ENCODE peak calls at places on chromosomes 5 and 9, in five cellular contexts. H is H9, A is psoas muscle, T is fibroblast of lung, Z is spleen. X is an unnamed sample.

GRCh38 chr5:96004087-96004486 is 42.4 kb upstream of the ELL2 start:
- DNase-seq in H (no peak), A (no peak), T (no peak), Z (no peak), X (no peak)

GRCh38 chr9:79020266-79020665 is 551.5 kb upstream of the TLE4 start:
- DNase-seq in H (no peak), A (no peak), T (no peak), Z (no peak), X (no peak)

GRCh38 chr9:133967024-133967741 is 24.9 kb downstream of the VAV2 start:
- DNase-seq in H (no peak), A (no peak), T (no peak), Z (no peak), X (no peak)

GRCh38 chr9:18707489-18708210 is 233.7 kb downstream of the ADAMTSL1 start:
- DNase-seq in H (no peak), A (no peak), T (no peak), Z (no peak), X (no peak)

GRCh38 chr5:138725153-138725884 is 27.9 kb upstream of the CTNNA1 start:
- DNase-seq in H (peak), A (peak), T (peak), Z (no peak), X (no peak)

GRCh38 chr5:84381501-84382362 is 2.9 kb downstream of the EDIL3 start:
- DNase-seq in H (no peak), A (no peak), T (peak), Z (no peak), X (no peak)

GRCh38 chr5:177496111-177497010 is 1.0 kb downstream of the PDLIM7 start:
- DNase-seq in H (peak), A (peak), T (peak), Z (peak), X (peak)

GRCh38 chr9:136660971-136661540 is 1.7 kb upstream of the EGFL7 start:
- DNase-seq in H (no peak), A (no peak), T (no peak), Z (no peak), X (peak)

GRCh38 chr5:149636861-149637246 is 55.6 kb downstream of the ARHGEF37 start:
- DNase-seq in H (peak), A (no peak), T (peak), Z (no peak), X (peak)

GRCh38 chr5:14681236-14681752 is 16.8 kb downstream of the OTULIN start:
- DNase-seq in H (no peak), A (no peak), T (no peak), Z (no peak), X (no peak)

GRCh38 chr5:35679351-35679750 is 61.7 kb downstream of the SPEF2 start:
- DNase-seq in H (no peak), A (no peak), T (no peak), Z (no peak), X (no peak)

GRCh38 chr9:129436751-129437625 is 183.9 kb downstream of the C9orf50 start:
- DNase-seq in H (no peak), A (peak), T (peak), Z (no peak), X (no peak)

DNA sequence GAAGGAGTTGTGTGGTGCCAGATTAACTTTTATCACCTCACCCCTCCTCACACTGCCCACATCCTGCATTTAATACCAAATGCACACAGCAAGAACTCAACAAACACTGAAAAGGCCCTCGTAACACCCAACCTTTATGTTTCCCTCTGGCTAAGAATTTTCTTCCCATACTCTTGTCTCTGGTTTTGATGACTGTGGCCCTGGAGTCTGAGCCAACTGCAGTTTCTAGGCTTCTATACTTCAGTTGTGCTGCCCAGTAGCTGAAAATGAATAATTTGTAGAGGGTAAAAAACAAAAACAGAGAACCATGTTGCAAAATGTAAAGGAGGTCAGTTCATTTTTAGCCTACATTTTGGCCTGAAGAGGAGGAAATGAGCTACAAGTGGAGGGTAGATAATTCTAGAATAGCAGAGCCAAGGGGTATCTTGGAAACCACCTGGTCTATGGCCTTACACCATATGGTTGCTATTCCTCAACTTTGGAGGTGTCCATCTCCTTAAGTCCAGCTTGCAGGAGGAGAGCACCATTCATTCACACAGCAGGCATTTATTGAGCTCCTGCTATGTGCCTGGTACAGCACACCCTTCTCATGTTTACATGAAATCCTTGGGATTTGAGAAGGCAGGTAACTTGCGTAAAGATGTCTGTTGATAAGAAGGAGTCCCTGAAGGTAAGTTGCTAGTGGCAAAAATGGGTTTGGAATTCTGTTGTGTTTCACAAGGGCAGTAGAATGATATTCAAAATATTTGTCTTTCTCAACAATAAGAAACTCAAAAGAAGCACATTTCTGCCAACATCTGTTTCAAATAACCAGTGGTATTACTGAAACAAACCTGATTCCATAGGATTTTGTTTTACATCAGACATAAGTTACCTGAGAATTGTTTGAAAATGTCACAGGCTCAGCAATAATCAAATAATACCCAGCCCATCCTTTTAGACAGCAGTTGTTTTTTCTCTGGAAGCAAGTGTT is 83.8 kb upstream of the TNFAIP8 start:
- DNase-seq in H (no peak), A (no peak), T (no peak), Z (no peak), X (no peak)
- H3K27ac ChIP-seq in H (no peak), A (no peak), T (no peak), Z (peak), X (no peak)

GRCh38 chr9:21811914-21812313 is 9.5 kb downstream of the MTAP start:
- DNase-seq in H (no peak), A (no peak), T (no peak), Z (no peak), X (no peak)

GRCh38 chr9:21812415-21812814 is 10.0 kb downstream of the MTAP start:
- DNase-seq in H (no peak), A (no peak), T (no peak), Z (no peak), X (no peak)

GRCh38 chr9:21810881-21811280 is 8.4 kb downstream of the MTAP start:
- DNase-seq in H (no peak), A (no peak), T (no peak), Z (peak), X (no peak)

GRCh38 chr9:21812945-21813568 is 10.6 kb downstream of the MTAP start:
- DNase-seq in H (peak), A (peak), T (peak), Z (peak), X (peak)

GRCh38 chr9:21810388-21810787 is 8.0 kb downstream of the MTAP start:
- DNase-seq in H (no peak), A (no peak), T (peak), Z (no peak), X (no peak)
- H3K27ac ChIP-seq in H (no peak), A (no peak), T (no peak), Z (no peak), X (no peak)

GRCh38 chr9:123756484-123757106 is 173.3 kb downstream of the DENND1A start:
- DNase-seq in H (no peak), A (no peak), T (no peak), Z (no peak), X (no peak)
- H3K27ac ChIP-seq in H (no peak), A (no peak), T (no peak), Z (no peak), X (no peak)

DNA sequence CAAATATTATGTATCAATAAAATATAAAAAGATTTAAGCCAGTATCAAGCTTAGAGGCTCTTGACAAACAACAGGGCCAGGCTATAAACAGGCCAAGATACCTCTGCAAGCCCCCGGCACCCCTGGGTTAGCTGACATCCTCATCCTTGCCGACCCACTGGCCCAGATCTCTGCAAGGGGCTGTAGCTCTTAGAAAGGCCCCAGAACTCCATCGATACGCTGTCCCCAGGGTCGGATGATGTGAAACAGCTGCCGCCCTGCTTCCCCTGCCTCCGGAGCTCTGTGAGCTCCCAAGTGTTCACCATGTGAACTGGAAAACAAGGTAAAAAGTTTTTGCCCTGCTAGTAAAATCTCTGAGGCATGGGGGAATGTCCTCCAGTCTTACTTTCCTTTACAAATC is 20.1 kb downstream of the SH3PXD2B start:
- DNase-seq in H (no peak), A (peak), T (no peak), Z (no peak), X (no peak)
- H3K27ac ChIP-seq in H (no peak), A (no peak), T (no peak), Z (no peak), X (no peak)

GRCh38 chr5:179558912-179559279 is 8.5 kb downstream of the RUFY1 start:
- DNase-seq in H (peak), A (no peak), T (peak), Z (peak), X (peak)
- H3K27ac ChIP-seq in H (peak), A (peak), T (peak), Z (peak), X (peak)

DNA sequence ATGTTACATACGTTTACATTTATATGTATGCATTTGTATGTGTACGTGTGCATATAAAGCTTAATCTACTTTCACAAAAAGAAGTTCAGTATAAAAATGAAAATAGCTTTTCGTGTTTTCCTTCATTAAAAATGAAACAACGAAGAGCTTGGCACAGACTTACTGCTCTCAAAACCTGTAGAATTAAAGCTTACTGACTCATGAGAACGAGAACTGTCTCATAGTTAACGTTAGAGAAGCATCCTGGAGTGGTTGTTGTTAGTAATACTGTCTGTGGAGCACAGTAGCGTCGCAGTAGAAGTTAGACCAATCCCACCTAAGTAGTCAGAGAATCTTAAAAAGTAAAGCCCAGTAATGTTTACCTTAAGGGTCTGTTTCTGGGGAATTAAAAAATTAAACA is 1.3 kb downstream of the MAT2B start:
- DNase-seq in H (no peak), A (no peak), T (peak), Z (no peak), X (no peak)
- H3K27ac ChIP-seq in H (no peak), A (peak), T (peak), Z (peak), X (peak)

GRCh38 chr5:133993152-133993548 is 11.6 kb downstream of the VDAC1 start:
- DNase-seq in H (no peak), A (no peak), T (peak), Z (no peak), X (no peak)
- H3K27ac ChIP-seq in H (no peak), A (peak), T (no peak), Z (no peak), X (no peak)

DNA sequence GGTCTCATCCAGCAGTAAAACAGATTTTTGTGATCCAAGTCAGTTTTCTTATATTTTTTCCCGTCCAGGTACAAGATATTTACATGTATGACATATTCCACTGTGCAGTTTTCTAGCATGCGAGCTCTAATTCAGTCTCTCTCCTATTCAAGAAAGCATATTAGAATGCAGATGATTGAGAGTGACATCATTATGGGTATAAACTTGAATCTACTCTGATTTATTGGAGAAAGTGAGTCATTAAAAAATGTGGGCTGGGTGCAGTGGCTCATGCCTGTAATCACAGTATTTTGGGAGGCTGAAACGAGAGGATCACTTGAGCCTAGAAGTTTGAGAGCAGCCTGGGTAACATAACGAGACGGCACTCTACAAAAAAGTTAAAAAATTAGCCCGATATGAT is 6.2 kb downstream of the FER start:
- DNase-seq in H (no peak), A (no peak), T (peak), Z (no peak), X (no peak)
- H3K27ac ChIP-seq in H (no peak), A (no peak), T (no peak), Z (no peak), X (no peak)

GRCh38 chr5:132372122-132372521 is 2.6 kb downstream of the SLC22A5 start:
- DNase-seq in H (no peak), A (no peak), T (no peak), Z (no peak), X (no peak)

GRCh38 chr5:132371603-132371994 is 2.1 kb downstream of the SLC22A5 start:
- DNase-seq in H (no peak), A (no peak), T (no peak), Z (no peak), X (no peak)

GRCh38 chr5:132370241-132370820 is 821 bp downstream of the SLC22A5 start:
- DNase-seq in H (no peak), A (peak), T (no peak), Z (no peak), X (peak)

GRCh38 chr5:132369471-132370240 is at the start of gene SLC22A5:
- DNase-seq in H (peak), A (peak), T (peak), Z (peak), X (peak)

DNA sequence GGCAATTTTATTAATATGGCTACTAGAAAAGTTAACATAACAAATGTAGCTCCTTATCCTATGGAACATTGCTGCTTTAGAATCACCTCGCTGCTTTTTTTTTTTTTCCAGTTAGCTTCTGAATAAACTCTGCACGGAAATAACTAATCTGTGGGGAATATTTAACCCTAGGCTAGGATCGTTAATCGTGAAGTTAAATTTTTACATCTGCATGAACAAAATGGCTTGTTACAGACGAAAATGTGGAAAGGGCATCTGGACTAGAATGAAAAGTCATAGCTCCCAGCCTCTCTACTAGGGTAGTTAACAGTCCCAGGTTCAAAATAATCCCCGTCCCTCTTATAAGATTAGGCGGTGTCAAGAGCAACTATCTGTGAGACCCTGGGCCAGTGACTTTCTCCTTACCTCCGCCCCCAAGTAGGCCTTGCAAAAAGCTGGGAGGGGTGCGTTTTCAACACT is 469 bp upstream of the SLC22A5 start:
- DNase-seq in H (no peak), A (no peak), T (peak), Z (no peak), X (no peak)
- H3K27ac ChIP-seq in H (no peak), A (peak), T (peak), Z (peak), X (peak)

GRCh38 chr9:95171001-95171400 is 146.5 kb downstream of the FANCC start:
- DNase-seq in H (no peak), A (no peak), T (peak), Z (no peak), X (no peak)
- H3K27ac ChIP-seq in H (no peak), A (peak), T (no peak), Z (no peak), X (no peak)